ENCODE peak calls at places on chromosome 10, in seven cellular contexts. E is choroid plexus epithelial cell, G is neural crest cell, I is MCF 10A, X is heart left ventricle, U is AG04450, O is dorsolateral prefrontal cortex. Z is an unnamed sample.

GRCh38 chr10:48634198-48634983 is 29.5 kb upstream of the ARHGAP22 start:
- DNase-seq in O (no peak), I (peak; percentile 74), X (peak; percentile 65), E (peak; percentile 70), U (peak; percentile 57), G (no peak), Z (peak; percentile 67)

GRCh38 chr10:96507044-96507443 is 6.7 kb downstream of the TLL2 start:
- DNase-seq in U (no peak), X (no peak), O (no peak), I (no peak), G (no peak), E (no peak), Z (no peak)

GRCh38 chr10:68955414-68955785 is 570 bp upstream of the DDX21 start:
- DNase-seq in E (no peak), I (no peak), G (no peak), X (no peak), O (no peak), U (no peak), Z (no peak)

GRCh38 chr10:111598433-111599059 is 521.7 kb downstream of the ADRA2A start:
- DNase-seq in X (peak; percentile 29), I (peak; percentile 67), G (peak; percentile 57), U (no peak), E (peak; percentile 74), O (peak; percentile 18), Z (no peak)

GRCh38 chr10:91137822-91138221 is 82.6 kb upstream of the PCGF5 start:
- DNase-seq in G (no peak), E (no peak), I (no peak), X (no peak), O (no peak), U (no peak), Z (no peak)

GRCh38 chr10:77692782-77693181 is 55.2 kb upstream of the KCNMA1 start:
- DNase-seq in O (no peak), X (no peak), E (peak; percentile 36), U (peak; percentile 63), I (peak; percentile 48), G (no peak), Z (no peak)

GRCh38 chr10:81081887-81082620 is 544.4 kb downstream of the SH2D4B start:
- DNase-seq in I (peak; percentile 33), G (no peak), O (no peak), E (no peak), X (no peak), U (no peak), Z (no peak)

GRCh38 chr10:70993051-70993450 is 104.7 kb upstream of the PCBD1 start:
- DNase-seq in I (no peak), E (no peak), X (no peak), U (no peak), G (no peak), O (no peak), Z (no peak)

GRCh38 chr10:104612577-104613205 is 28.4 kb upstream of the SORCS3 start:
- DNase-seq in U (no peak), G (no peak), X (no peak), I (no peak), O (no peak), E (no peak), Z (no peak)

GRCh38 chr10:126158537-126158936 is 229.7 kb downstream of the ADAM12 start:
- DNase-seq in U (no peak), I (no peak), X (no peak), E (no peak), G (no peak), O (no peak), Z (no peak)

GRCh38 chr10:84348431-84348830 is 20.0 kb downstream of the CCSER2 start:
- DNase-seq in U (no peak), I (no peak), O (no peak), G (no peak), E (peak; percentile 75), X (no peak), Z (no peak)

GRCh38 chr10:47294501-47294900 is 5.5 kb upstream of the GDF10 start:
- DNase-seq in O (no peak), X (no peak), G (no peak), U (no peak), E (no peak), I (no peak), Z (no peak)

GRCh38 chr10:26217396-26218105 is 977 bp downstream of the GAD2 start:
- DNase-seq in G (peak; percentile 6), E (no peak), I (no peak), X (no peak), U (no peak), O (no peak), Z (no peak)

GRCh38 chr10:478471-479245 is 210.8 kb downstream of the DIP2C start:
- DNase-seq in U (no peak), I (peak; percentile 83), X (peak; percentile 6), O (no peak), E (no peak), G (no peak), Z (no peak)

GRCh38 chr10:9301148-9301547 is 1246.7 kb downstream of the GATA3 start:
- DNase-seq in G (no peak), U (no peak), X (no peak), I (peak; percentile 20), E (peak; percentile 8), O (no peak), Z (no peak)

GRCh38 chr10:104577171-104577570 is 63.9 kb upstream of the SORCS3 start:
- DNase-seq in G (no peak), E (no peak), I (no peak), O (no peak), X (no peak), U (no peak), Z (no peak)

GRCh38 chr10:72309290-72310240 is 35.8 kb downstream of the DDIT4 start:
- DNase-seq in G (no peak), U (no peak), O (no peak), X (peak; percentile 52), I (no peak), E (no peak), Z (no peak)

GRCh38 chr10:42936580-42936979 is 140.3 kb upstream of the RET start:
- DNase-seq in G (no peak), I (no peak), X (no peak), E (no peak), U (no peak), O (no peak), Z (no peak)

GRCh38 chr10:93220315-93221170 is 146.8 kb downstream of the CYP26A1 start:
- DNase-seq in G (no peak), O (no peak), I (no peak), X (no peak), U (no peak), E (no peak), Z (no peak)

GRCh38 chr10:76026931-76027330 is 595.5 kb downstream of the LRMDA start:
- DNase-seq in O (no peak), I (peak; percentile 39), E (peak; percentile 12), G (no peak), U (no peak), X (no peak), Z (no peak)
- TF ChIP-seq CTCF in O (no peak), I (no peak), E (peak; percentile 19), G (peak; percentile 38), U (no peak), X (no peak), Z (no peak)

GRCh38 chr10:52814506-52814905 is 41.9 kb upstream of the MBL2 start:
- DNase-seq in I (no peak), O (no peak), E (no peak), G (no peak), U (no peak), X (no peak), Z (no peak)

GRCh38 chr10:52820316-52820715 is 47.7 kb upstream of the MBL2 start:
- DNase-seq in U (no peak), O (no peak), X (no peak), E (peak; percentile 5), I (no peak), G (no peak), Z (no peak)

GRCh38 chr10:52818019-52818418 is 45.4 kb upstream of the MBL2 start:
- DNase-seq in G (no peak), O (no peak), I (peak; percentile 80), X (no peak), E (peak; percentile 85), U (no peak), Z (no peak)
- TF ChIP-seq CTCF in G (peak; percentile 72), O (peak; percentile 27), I (peak; percentile 44), X (peak; percentile 26), E (peak; percentile 78), U (peak; percentile 69), Z (no peak)

DNA sequence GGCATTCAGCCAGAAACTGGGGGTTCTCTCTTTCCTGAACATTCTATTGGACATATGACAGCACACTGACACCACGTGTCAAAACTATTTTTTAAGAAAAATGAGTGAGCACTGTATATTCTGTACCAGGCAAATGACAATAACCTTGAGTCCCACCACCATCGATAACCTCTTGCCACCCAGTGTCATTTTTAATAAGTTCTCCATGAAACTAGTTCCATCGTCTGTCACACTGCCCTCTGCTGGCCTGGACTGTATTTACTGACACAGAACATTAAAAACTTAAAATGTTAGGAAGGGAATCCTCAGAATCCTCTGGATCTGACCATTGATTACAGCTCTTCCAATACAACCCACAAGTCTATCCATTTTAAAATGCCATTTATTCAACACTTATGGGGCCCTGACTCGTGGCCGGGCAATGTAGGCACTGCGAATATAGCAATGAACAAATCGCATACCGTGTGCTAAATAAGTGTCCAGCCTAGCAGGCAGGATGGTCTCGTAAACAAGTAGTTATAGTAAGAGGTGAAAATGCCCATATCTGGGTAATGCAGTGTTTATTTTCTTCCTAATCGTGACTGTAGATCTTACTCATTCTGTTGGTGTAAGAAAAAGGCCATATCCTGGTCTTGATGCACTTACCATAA is 35.9 kb upstream of the CACNB2 start:
- DNase-seq in U (no peak), O (peak; percentile 57), E (peak; percentile 65), G (peak; percentile 62), I (peak; percentile 65), X (peak; percentile 36), Z (no peak)
- TF ChIP-seq CTCF in U (peak; percentile 75), O (peak; percentile 65), E (peak; percentile 76), G (peak; percentile 82), I (peak; percentile 69), X (peak; percentile 65), Z (no peak)

GRCh38 chr10:29969255-29970011 is 90.0 kb downstream of the JCAD start:
- DNase-seq in I (no peak), O (no peak), X (no peak), G (no peak), E (no peak), U (no peak), Z (no peak)

GRCh38 chr10:29962451-29962850 is 96.9 kb downstream of the JCAD start:
- DNase-seq in O (no peak), X (no peak), G (peak; percentile 9), I (no peak), U (no peak), E (no peak), Z (no peak)

GRCh38 chr10:29968556-29968955 is 90.8 kb downstream of the JCAD start:
- DNase-seq in O (no peak), E (no peak), U (no peak), X (no peak), I (no peak), G (no peak), Z (no peak)

GRCh38 chr10:29970012-29970396 is 89.4 kb downstream of the JCAD start:
- DNase-seq in O (no peak), E (no peak), I (no peak), X (no peak), G (no peak), U (no peak), Z (no peak)

DNA sequence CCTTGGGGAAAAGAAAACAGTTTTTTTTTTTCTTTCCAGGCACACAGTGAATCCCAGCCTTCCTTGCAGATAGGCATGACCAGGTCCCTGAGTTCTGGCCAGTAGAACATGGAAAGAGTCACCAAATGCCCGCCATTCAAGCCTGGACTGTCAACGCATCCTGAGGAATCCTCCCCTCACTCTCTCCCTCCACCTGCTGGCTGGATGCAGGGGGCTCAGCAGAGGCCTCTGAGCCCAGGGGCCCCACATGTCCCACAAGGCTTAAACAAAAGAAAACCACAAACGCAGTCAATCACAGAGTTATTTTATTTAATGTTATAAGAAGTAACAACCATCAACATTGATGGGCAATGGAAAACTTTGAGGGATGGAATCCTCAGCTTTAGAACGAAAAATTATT is 93.1 kb downstream of the JCAD start:
- DNase-seq in U (no peak), I (no peak), X (no peak), G (no peak), O (no peak), E (no peak), Z (no peak)
- TF ChIP-seq CTCF in U (peak; percentile 13), I (no peak), X (no peak), G (no peak), O (no peak), E (peak; percentile 19), Z (no peak)